ENCODE peak calls at places on chromosomes 3 and 15, in ten cellular contexts. G, Q, D, J, L, N, F, Z, U and T are unnamed samples.

GRCh38 chr3:27976933-27977332 is 254.8 kb upstream of the EOMES start:
- DNase-seq in G (peak; percentile 32), Q (no peak), D (no peak), J (no peak), L (peak; percentile 10), N (no peak), F (peak; percentile 23), Z (no peak), U (peak; percentile 14), T (no peak)

GRCh38 chr3:177199206-177199765 is 2.0 kb upstream of the TBL1XR1 start:
- DNase-seq in G (no peak), Q (no peak), D (peak; percentile 44), J (no peak), L (no peak), N (no peak), F (no peak), Z (no peak), U (peak; percentile 41), T (no peak)

GRCh38 chr15:89399390-89400120 is 64.9 kb upstream of the POLG start:
- DNase-seq in G (no peak), Q (no peak), D (no peak), J (peak; percentile 92), L (no peak), N (peak; percentile 13), F (no peak), Z (no peak), U (peak; percentile 79), T (no peak)

GRCh38 chr15:61383421-61383820 is 154.3 kb upstream of the RORA start:
- DNase-seq in G (no peak), Q (no peak), D (no peak), J (no peak), L (peak; percentile 36), N (no peak), F (no peak), Z (no peak), U (no peak), T (no peak)

GRCh38 chr3:10703875-10704274 is 112.2 kb upstream of the SLC6A11 start:
- DNase-seq in G (no peak), Q (no peak), D (no peak), J (peak; percentile 46), L (peak; percentile 23), N (no peak), F (no peak), Z (peak; percentile 66), U (peak; percentile 4), T (no peak)

GRCh38 chr3:190785047-190785446 is 77.4 kb downstream of the GMNC start:
- DNase-seq in G (no peak), Q (no peak), D (no peak), J (no peak), L (no peak), N (no peak), F (no peak), Z (no peak), U (no peak), T (no peak)

GRCh38 chr3:22685598-22685997 is 517.5 kb upstream of the UBE2E2 start:
- DNase-seq in G (no peak), Q (no peak), D (no peak), J (no peak), L (no peak), N (no peak), F (no peak), Z (no peak), U (peak; percentile 10), T (no peak)

GRCh38 chr15:65791335-65792129 is 561 bp downstream of the DENND4A start:
- DNase-seq in G (peak; percentile 59), Q (peak; percentile 80), D (peak; percentile 40), J (no peak), L (no peak), N (no peak), F (peak; percentile 62), Z (no peak), U (peak; percentile 58), T (peak; percentile 80)

GRCh38 chr3:94259291-94259690 is 196.4 kb downstream of the NSUN3 start:
- DNase-seq in G (no peak), Q (no peak), D (no peak), J (no peak), L (no peak), N (no peak), F (no peak), Z (no peak), U (no peak), T (no peak)

GRCh38 chr3:105904683-105905320 is 36.0 kb upstream of the CBLB start:
- DNase-seq in G (no peak), Q (no peak), D (no peak), J (no peak), L (peak; percentile 23), N (no peak), F (no peak), Z (no peak), U (no peak), T (no peak)

GRCh38 chr3:62557450-62557849 is 184.1 kb upstream of the FEZF2 start:
- DNase-seq in G (no peak), Q (no peak), D (no peak), J (no peak), L (no peak), N (no peak), F (no peak), Z (no peak), U (no peak), T (no peak)

GRCh38 chr3:55486857-55487375 is at the start of gene WNT5A:
- DNase-seq in G (no peak), Q (peak; percentile 54), D (no peak), J (peak; percentile 73), L (no peak), N (no peak), F (no peak), Z (no peak), U (peak; percentile 27), T (peak; percentile 58)

GRCh38 chr15:32861741-32862140 is 143.9 kb downstream of the GREM1 start:
- DNase-seq in G (no peak), Q (peak; percentile 53), D (no peak), J (peak; percentile 13), L (peak; percentile 73), N (peak; percentile 7), F (no peak), Z (peak; percentile 56), U (peak; percentile 62), T (peak; percentile 29)

GRCh38 chr3:168250415-168250861 is 154.7 kb upstream of the GOLIM4 start:
- DNase-seq in G (no peak), Q (no peak), D (no peak), J (peak; percentile 15), L (peak; percentile 6), N (no peak), F (no peak), Z (no peak), U (peak; percentile 74), T (no peak)
- H3K4me3 ChIP-seq in G (peak overlapping the region; percentile 39), Q (no peak overlapping the region), D (no peak overlapping the region), J (peak overlapping the region; percentile 68), L (peak overlapping the region; percentile 69), N (peak overlapping the region; percentile 26), F (peak overlapping the region; percentile 66), Z (peak overlapping the region; percentile 47), U (peak overlapping the region; percentile 77), T (peak overlapping the region; percentile 57)

DNA sequence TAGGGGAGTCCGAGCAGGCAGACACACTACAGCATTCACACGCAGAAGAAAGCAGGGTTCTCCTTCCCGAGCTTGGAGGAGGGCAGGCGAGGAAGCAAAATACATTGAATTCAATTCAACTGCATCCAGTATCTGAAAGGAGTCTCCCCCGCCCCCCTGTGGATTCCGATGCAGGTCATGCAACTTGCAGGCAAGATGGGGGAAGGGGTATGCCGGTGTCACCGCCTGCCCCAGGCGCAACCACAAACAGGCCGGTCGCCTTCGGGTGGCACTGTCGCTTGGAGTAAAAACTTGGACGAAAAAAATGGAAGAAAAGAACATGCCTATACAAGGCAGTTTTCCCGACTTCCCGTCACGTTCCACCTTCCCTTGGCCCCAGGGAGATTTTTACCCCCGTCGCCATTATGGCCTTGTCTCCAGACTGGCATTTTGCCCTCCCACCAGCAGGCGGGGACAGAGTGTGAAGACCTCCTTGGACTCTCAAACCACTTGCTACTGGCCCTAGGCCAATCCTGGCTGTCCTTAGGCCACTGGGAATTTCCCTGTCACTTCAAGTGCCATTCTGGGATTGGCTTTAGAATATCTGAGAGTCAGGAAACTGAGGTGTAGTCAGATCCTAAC is 1.6 kb upstream of the NTRK3 start:
- DNase-seq in G (no peak), Q (no peak), D (no peak), J (peak; percentile 66), L (no peak), N (no peak), F (peak; percentile 59), Z (peak; percentile 89), U (no peak), T (no peak)
- H3K4me3 ChIP-seq in G (no peak overlapping the region), Q (no peak overlapping the region), D (no peak overlapping the region), J (peak overlapping the region; percentile 64), L (no peak overlapping the region), N (no peak overlapping the region), F (peak overlapping the region; percentile 84), Z (peak overlapping the region; percentile 70), U (no peak overlapping the region), T (no peak overlapping the region)

DNA sequence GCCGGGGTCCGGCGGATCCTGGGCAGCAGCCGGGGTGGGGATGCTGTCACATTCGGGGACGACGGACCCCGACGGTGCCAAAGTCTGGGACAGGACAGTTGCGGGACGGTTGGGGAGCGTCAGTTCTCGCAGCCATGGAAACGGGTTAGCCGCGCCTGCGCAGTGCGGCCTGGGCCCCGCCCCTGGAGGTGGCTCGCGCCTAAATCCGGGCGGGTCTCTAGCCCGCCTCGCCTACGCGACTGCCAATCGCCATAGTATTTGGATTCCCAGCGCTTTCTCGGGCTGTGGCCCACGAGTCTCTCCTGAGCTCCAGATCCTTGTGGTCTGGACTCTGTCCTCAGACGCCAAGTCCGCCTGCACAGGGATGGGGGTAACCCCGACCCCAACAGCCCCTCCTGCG is at the start of gene ZMYND10:
- DNase-seq in G (peak; percentile 59), Q (peak; percentile 84), D (peak; percentile 75), J (no peak), L (peak; percentile 28), N (peak; percentile 40), F (no peak), Z (peak; percentile 96), U (peak; percentile 78), T (peak; percentile 74)
- H3K4me3 ChIP-seq in G (no peak within 1 kb of the TSS), Q (no peak within 1 kb of the TSS), D (peak within 1 kb of the TSS; percentile 27), J (no peak within 1 kb of the TSS), L (peak within 1 kb of the TSS; percentile 48), N (no peak within 1 kb of the TSS), F (peak within 1 kb of the TSS; percentile 54), Z (peak within 1 kb of the TSS; percentile 18), U (peak within 1 kb of the TSS; percentile 27), T (no peak within 1 kb of the TSS)

DNA sequence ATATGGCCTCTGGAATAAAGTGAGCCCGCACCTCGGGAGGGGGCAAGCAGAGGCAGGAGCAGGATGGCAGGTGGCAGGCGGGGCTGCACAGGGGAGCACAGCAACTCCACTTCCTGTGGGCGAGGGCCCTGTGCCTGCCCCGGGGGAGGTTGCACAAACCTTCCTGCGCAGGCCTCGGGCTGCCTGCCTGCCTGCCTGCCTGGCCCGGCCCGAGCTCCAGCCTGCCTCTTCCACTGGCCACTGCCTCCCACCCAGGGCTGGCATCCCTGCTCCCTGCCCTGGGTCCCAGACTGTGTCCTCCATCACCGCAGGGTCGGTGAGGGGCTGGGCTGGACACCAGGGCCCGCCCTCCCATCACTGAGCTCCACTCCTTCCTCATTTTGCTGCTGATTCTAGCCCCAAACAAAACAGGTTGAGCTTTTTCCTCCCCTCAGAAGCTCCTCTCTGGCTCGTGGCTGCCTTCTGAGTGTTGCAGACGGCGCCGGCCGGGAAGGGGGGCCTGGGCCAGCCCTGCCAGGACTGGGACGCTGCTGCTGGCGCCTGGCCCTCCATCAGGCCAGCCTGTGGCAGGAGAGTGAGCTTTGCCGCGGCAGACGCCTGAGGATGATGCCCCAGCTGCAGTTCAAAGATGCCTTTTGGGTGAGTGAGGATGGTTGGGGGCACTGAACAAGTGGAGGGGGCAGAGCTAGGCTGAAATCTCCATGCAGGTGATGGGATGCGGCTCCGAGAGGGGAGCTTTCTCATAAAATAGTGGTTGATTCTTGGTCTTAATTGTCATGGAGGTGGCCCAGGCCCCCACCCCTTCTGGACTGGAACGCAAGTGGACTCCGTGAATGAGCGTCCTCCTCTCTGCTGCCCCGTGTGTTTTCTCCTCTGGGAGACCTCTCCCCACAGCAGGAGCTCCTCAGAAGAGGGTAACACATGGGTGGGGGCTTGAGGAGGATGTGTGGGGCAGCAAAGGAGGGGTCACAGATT is at the start of gene PSTPIP1:
- DNase-seq in G (no peak), Q (peak; percentile 89), D (peak; percentile 65), J (peak; percentile 87), L (no peak), N (peak; percentile 44), F (no peak), Z (no peak), U (peak; percentile 81), T (peak; percentile 55)
- H3K4me3 ChIP-seq in G (no peak within 1 kb of the TSS), Q (no peak within 1 kb of the TSS), D (peak within 1 kb of the TSS; percentile 94), J (no peak within 1 kb of the TSS), L (no peak within 1 kb of the TSS), N (peak within 1 kb of the TSS; percentile 56), F (peak within 1 kb of the TSS; percentile 34), Z (no peak within 1 kb of the TSS), U (peak within 1 kb of the TSS; percentile 55), T (peak within 1 kb of the TSS; percentile 24)